ENCODE peak calls at places on chromosomes 13 and 19, in eight cellular contexts. N is heart right ventricle; G is pancreas; S is endodermal cell; P is foreskin keratinocyte; U is A549; J is CD8-positive, alpha-beta memory T cell; D is epithelial cell of prostate. Q is an unnamed sample.

GRCh38 chr19:19402656-19403372 is 2.7 kb upstream of the GATAD2A start:
- DNase-seq in N (no peak), G (no peak), S (no peak), P (no peak), U (no peak), J (no peak), D (no peak), Q (no peak)

GRCh38 chr19:8395621-8396082 is 5.5 kb downstream of the RAB11B start:
- DNase-seq in N (no peak), G (no peak), S (no peak), P (no peak), U (no peak), J (no peak), D (no peak), Q (no peak)

GRCh38 chr19:23777216-23777615 is 18.5 kb upstream of the ZNF681 start:
- DNase-seq in N (no peak), G (no peak), S (no peak), P (peak), U (no peak), J (no peak), D (no peak), Q (no peak)

GRCh38 chr13:87333599-87333998 is 337.6 kb upstream of the SLITRK5 start:
- DNase-seq in N (no peak), G (no peak), S (no peak), P (no peak), U (no peak), J (no peak), D (no peak), Q (no peak)

GRCh38 chr13:34587586-34587985 is 354.5 kb upstream of the NBEA start:
- DNase-seq in N (no peak), G (no peak), S (no peak), P (no peak), U (no peak), J (no peak), D (no peak), Q (no peak)

GRCh38 chr13:83752141-83752540 is 130.1 kb downstream of the SLITRK1 start:
- DNase-seq in N (no peak), G (no peak), S (no peak), P (peak), U (peak), J (no peak), D (no peak), Q (no peak)

GRCh38 chr13:24152292-24153214 is 8.0 kb upstream of the SPATA13 start:
- DNase-seq in N (no peak), G (no peak), S (peak), P (no peak), U (no peak), J (no peak), D (no peak), Q (no peak)

GRCh38 chr13:46605824-46606554 is 53.0 kb downstream of the LRCH1 start:
- DNase-seq in N (no peak), G (no peak), S (no peak), P (no peak), U (no peak), J (no peak), D (no peak), Q (no peak)

GRCh38 chr13:43072394-43072793 is 49.0 kb downstream of the DNAJC15 start:
- DNase-seq in N (no peak), G (no peak), S (no peak), P (no peak), U (no peak), J (no peak), D (no peak), Q (peak)

GRCh38 chr13:84297246-84297645 is 415.0 kb upstream of the SLITRK1 start:
- DNase-seq in N (no peak), G (no peak), S (no peak), P (no peak), U (no peak), J (no peak), D (no peak), Q (no peak)

GRCh38 chr13:80313668-80314278 is 27.2 kb downstream of the SPRY2 start:
- DNase-seq in N (no peak), G (no peak), S (no peak), P (no peak), U (peak), J (no peak), D (no peak), Q (no peak)

GRCh38 chr13:104898484-104898883 is 1637.0 kb downstream of the EFNB2 start:
- DNase-seq in N (no peak), G (no peak), S (no peak), P (no peak), U (no peak), J (no peak), D (no peak), Q (no peak)

GRCh38 chr19:8481191-8481590 is 21.2 kb downstream of the PRAM1 start:
- DNase-seq in N (no peak), G (no peak), S (no peak), P (no peak), U (no peak), J (no peak), D (no peak), Q (no peak)

GRCh38 chr13:79853258-79853657 is 372.3 kb downstream of the NDFIP2 start:
- DNase-seq in N (no peak), G (no peak), S (no peak), P (no peak), U (no peak), J (no peak), D (no peak), Q (no peak)

GRCh38 chr13:77002590-77003190 is 10.8 kb downstream of the CLN5 start:
- DNase-seq in N (no peak), G (no peak), S (no peak), P (no peak), U (peak), J (no peak), D (no peak), Q (no peak)

GRCh38 chr13:24381539-24382265 is 72.3 kb downstream of the C1QTNF9 start:
- DNase-seq in N (no peak), G (no peak), S (no peak), P (no peak), U (no peak), J (no peak), D (no peak), Q (no peak)

GRCh38 chr13:42847891-42848663 is 66.7 kb downstream of the FAM216B start:
- DNase-seq in N (no peak), G (no peak), S (no peak), P (no peak), U (no peak), J (no peak), D (no peak), Q (no peak)

GRCh38 chr13:113367020-113367560 is 3.2 kb upstream of the GRTP1 start:
- DNase-seq in N (no peak), G (no peak), S (no peak), P (no peak), U (no peak), J (no peak), D (no peak), Q (no peak)

GRCh38 chr19:58372311-58373133 is 8.3 kb downstream of the ZNF837 start:
- DNase-seq in N (no peak), G (no peak), S (peak), P (no peak), U (no peak), J (no peak), D (no peak), Q (no peak)

GRCh38 chr13:86446311-86446710 is 647.1 kb upstream of the SLITRK6 start:
- DNase-seq in N (no peak), G (no peak), S (peak), P (no peak), U (peak), J (no peak), D (no peak), Q (no peak)

GRCh38 chr19:51688665-51689571 is 4.2 kb upstream of the SPACA6 start:
- DNase-seq in N (peak), G (peak), S (peak), P (peak), U (peak), J (no peak), D (peak), Q (peak)

GRCh38 chr19:11164879-11165406 is 9.4 kb upstream of the SPC24 start:
- DNase-seq in N (peak), G (no peak), S (no peak), P (no peak), U (no peak), J (no peak), D (no peak), Q (peak)

DNA sequence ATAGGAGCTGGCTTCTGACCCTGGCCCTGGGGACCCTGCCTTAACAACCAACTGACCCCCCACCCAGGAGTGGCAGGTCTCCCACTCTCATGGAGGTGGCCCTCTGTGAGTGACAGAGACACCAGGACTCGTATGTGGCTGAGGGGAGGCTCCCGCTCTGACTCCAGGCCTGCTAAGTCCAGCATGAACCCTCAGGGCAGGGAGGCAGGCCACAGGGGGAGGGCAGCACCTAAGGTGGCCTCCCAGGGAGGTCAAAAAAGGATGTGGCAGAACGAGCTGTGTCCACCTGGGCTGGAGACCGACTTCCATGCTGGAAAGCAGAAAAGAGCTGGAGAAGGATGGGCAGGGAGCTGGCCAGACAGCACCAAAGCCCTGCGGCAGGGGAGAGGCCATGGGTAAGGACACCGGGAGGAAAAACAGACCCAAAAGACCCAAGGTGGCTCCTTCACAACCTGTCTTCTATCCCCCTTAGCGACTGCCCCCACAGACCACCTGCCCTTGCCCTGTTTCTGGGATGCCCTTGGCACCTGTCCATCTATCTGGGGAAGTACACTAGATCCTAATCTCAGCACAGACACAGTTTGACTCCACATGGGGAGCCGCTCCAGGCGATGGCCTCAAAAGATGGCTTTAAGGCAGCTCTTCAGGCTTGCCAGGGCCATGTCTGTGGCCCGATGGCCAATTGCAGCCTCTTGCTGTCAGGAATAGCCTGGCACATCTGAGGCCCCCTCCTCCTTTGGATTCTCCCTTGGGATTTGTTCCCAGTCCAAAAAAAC is 10.5 kb upstream of the SLC35E1 start:
- DNase-seq in N (no peak), G (no peak), S (no peak), P (no peak), U (no peak), J (no peak), D (no peak), Q (no peak)
- H3K27ac ChIP-seq in N (no peak), G (no peak), S (no peak), P (no peak), U (no peak), J (no peak), D (peak), Q (no peak)

DNA sequence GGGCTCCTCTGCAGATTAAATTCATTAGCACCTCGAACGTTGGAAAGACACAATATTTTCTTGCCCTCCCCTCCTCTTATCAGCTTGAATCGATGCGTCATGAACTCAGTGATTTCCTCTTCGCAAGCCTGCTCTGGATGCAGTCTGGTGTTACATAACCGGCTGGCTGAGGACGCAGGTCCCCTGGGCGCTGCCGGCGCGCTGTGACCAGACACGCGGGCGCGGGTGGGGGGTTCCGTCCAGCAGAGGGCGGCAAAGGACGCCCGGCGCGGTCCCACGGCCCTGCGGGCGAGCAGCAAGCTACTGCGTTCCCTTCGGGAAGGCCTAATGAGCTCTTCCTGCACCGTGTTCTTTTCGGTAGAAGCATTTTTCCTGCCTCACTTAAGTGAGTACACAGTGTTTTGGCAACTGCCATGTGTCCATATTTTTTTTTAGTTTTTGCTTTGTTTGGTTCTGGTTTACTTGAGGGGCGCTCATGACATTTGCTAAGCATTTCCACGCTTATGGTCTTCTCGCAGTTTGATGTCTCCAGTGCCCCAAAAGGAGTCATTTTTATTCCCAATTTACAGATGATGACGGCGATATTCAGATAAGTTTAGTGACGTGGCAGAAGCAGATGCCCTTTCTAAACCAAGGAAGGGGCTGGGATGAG is 112.2 kb upstream of the MBNL2 start:
- DNase-seq in N (peak), G (peak), S (peak), P (peak), U (peak), J (peak), D (peak), Q (peak)
- H3K27ac ChIP-seq in N (peak), G (no peak), S (no peak), P (no peak), U (peak), J (no peak), D (no peak), Q (peak)

DNA sequence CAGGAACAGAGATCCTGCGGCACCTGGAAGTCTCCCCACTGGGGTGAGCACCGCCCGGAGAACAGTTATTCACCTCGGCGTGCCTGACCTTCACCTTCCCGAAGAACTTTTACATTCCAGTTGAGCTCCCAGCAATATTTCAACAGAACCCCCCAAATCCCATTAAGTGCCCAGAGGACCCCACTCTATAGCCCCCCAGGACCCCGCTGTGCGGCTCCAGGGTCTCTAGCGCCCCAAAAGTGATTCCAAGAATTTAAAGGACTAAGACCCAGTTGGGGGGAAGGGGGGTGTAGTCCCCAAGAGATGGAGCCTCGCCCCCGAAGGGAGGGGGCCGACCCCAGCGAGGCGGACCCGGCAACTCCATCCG is 480 bp downstream of the GPR108 start:
- DNase-seq in N (no peak), G (no peak), S (no peak), P (no peak), U (no peak), J (no peak), D (no peak), Q (no peak)
- H3K27ac ChIP-seq in N (peak), G (peak), S (peak), P (peak), U (peak), J (peak), D (peak), Q (peak)

GRCh38 chr13:29964181-29964845 is 113.9 kb upstream of the UBL3 start:
- DNase-seq in N (no peak), G (no peak), S (peak), P (no peak), U (no peak), J (no peak), D (no peak), Q (no peak)

DNA sequence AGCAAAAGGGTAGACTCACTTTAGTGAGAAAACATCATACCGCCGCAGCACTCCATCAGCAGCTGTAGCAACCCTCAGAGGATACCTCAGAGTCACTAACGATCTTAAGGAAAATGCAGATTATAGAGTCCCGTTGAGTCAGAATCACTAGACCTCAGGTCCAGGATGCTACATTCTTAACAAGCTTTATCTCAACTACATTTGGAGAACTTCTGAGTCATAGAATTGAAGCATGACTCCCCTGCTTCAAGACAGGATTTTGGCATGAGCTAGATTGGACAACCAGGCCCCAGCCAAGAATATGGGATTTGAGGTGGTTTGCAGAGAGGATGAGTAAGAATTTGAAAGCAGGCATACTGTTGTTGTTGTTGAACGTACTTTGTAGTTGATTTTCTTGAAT is 118.9 kb upstream of the UBL3 start:
- DNase-seq in N (no peak), G (no peak), S (no peak), P (no peak), U (no peak), J (no peak), D (no peak), Q (peak)
- H3K27ac ChIP-seq in N (no peak), G (no peak), S (no peak), P (no peak), U (no peak), J (no peak), D (no peak), Q (peak)

DNA sequence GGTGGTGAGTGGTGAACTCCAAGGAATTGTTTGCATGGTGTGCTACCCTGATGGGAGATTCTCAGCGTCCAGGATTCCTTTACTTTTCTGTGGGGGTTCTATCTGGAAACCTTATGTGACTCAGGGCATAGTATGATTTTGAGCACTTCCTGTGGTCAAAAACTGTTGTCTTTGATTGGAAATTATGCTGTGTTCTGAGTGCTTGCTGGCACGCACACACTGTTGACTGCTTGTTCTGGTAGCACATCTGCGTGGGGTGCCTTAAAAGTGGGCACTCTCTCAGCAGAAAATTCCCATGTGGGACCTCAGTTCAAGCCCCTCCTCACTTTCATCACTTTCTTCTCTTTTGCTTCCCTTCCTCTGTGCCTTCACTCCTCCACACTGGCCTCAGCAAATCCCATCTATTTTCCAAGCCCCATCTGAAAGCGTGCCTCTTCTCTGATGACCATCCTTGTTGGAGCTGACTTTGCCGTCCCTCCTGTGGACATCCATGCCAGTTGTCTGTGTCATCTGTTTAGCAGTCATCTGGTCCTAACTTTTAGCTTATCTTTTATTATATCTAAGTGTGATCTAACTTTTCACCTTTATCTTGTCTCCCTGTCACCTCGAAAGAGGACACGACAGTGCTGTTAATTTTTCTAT is 56.4 kb upstream of the NPAS1 start:
- DNase-seq in N (no peak), G (no peak), S (no peak), P (no peak), U (no peak), J (no peak), D (no peak), Q (no peak)
- H3K27ac ChIP-seq in N (peak), G (no peak), S (no peak), P (no peak), U (no peak), J (no peak), D (no peak), Q (no peak)

DNA sequence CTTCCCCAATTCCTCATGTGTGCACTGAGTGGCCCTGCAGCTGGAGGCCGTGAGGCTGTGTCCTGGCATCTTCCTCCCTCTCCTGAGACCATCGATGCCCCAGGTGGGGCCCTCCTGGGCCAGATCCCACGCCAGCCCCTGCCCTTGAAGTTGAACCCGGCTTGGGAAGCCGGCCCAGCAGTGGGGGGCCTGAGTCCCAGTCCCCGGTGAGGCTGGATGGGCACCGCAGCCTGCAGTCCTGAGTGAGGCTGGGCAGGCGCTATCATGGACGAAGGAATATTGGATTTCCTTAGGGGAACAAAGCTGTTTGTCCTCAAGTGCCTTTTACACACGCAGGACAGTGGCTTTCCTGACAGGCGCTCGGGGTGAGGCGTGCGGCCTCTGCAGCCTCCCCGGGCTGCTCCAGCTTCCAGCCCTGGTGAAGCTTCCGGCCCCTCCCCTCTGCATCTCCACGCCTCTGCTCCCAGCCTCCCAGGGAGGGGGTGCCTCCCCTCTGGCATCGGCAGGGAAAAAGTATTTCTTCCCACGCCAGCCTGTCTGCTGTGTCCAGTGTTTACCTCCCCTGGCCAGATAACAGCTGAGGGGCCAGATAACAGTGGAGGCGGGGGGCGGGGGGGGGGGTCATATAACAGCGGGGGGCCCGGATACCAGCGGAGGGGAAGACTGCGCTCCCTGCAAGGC is 159.5 kb downstream of the KDM4B start:
- DNase-seq in N (peak), G (peak), S (peak), P (no peak), U (no peak), J (no peak), D (no peak), Q (peak)
- H3K27ac ChIP-seq in N (peak), G (peak), S (peak), P (no peak), U (no peak), J (no peak), D (no peak), Q (peak)

GRCh38 chr13:111275382-111275781 is 45.1 kb upstream of the TEX29 start:
- DNase-seq in N (no peak), G (no peak), S (peak), P (no peak), U (no peak), J (no peak), D (no peak), Q (no peak)
- H3K27ac ChIP-seq in N (no peak), G (no peak), S (no peak), P (no peak), U (no peak), J (no peak), D (no peak), Q (no peak)

DNA sequence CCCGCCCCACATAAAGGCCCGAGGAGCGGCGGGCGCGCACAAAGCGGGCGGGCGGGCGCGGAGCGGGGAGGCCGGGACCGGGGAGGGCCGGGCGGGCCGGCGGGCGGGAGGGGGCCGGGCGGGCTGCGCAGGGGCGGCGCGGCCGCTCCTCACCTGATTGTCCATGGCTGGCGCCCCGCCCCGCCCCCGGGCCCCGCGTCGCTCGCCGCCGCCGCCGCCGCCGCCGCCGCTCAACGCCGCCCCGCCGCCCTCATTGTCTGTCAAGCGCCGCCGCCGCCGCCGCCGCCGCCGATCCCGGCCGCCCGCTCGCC is 200 bp downstream of the MLLT1 start:
- DNase-seq in N (no peak), G (no peak), S (no peak), P (no peak), U (no peak), J (no peak), D (no peak), Q (no peak)
- H3K27ac ChIP-seq in N (peak), G (peak), S (no peak), P (peak), U (peak), J (peak), D (peak), Q (peak)

Q was measured in uterus.